ENCODE peak calls at places on chromosomes 7 and 10, in five cellular contexts. E is MM.1S; K is stimulated activated CD8-positive, alpha-beta memory T cell treated with anti-CD3 and anti-CD28 coated beads, Interleukin-7, amount 100 ng/mL, for 1 hour; I is stromal cell of bone marrow; F is RKO. J is an unnamed sample.

GRCh38 chr10:75662715-75663114 is 231.3 kb downstream of the LRMDA start:
- DNase-seq in E (no peak), K (no peak), I (peak; percentile 82), F (no peak), J (no peak)

GRCh38 chr7:66283003-66283920 is 78.1 kb downstream of the TPST1 start:
- DNase-seq in E (no peak), K (no peak), I (peak; percentile 67), F (peak; percentile 87), J (no peak)

GRCh38 chr10:58856508-58857240 is 319.8 kb upstream of the PHYHIPL start:
- DNase-seq in E (no peak), K (no peak), I (peak; percentile 85), F (peak; percentile 54), J (no peak)

GRCh38 chr10:14356921-14357320 is 26.2 kb upstream of the FRMD4A start:
- DNase-seq in E (no peak), K (no peak), I (peak; percentile 59), F (no peak), J (no peak)

GRCh38 chr10:25049966-25050365 is 33.6 kb downstream of the THNSL1 start:
- DNase-seq in E (no peak), K (no peak), I (no peak), F (no peak), J (no peak)

GRCh38 chr10:86017841-86018734 is 348.5 kb downstream of the GRID1 start:
- DNase-seq in E (peak; percentile 41), K (no peak), I (no peak), F (no peak), J (no peak)

GRCh38 chr7:65250216-65250615 is 123.4 kb upstream of the ZNF92 start:
- DNase-seq in E (no peak), K (no peak), I (no peak), F (no peak), J (no peak)

GRCh38 chr10:79234391-79235318 is 112.6 kb upstream of the PPIF start:
- DNase-seq in E (no peak), K (no peak), I (no peak), F (no peak), J (no peak)

GRCh38 chr10:68074404-68074774 is 694 bp downstream of the HERC4 start:
- DNase-seq in E (no peak), K (no peak), I (no peak), F (peak; percentile 40), J (no peak)

GRCh38 chr7:35004531-35005096 is 32.7 kb downstream of the DPY19L1 start:
- DNase-seq in E (no peak), K (no peak), I (no peak), F (no peak), J (no peak)

GRCh38 chr10:33616921-33617320 is 282.5 kb upstream of the NRP1 start:
- DNase-seq in E (no peak), K (no peak), I (no peak), F (no peak), J (no peak)

GRCh38 chr7:131424219-131424822 is 96.6 kb downstream of the MKLN1 start:
- DNase-seq in E (peak; percentile 64), K (no peak), I (peak; percentile 18), F (peak; percentile 82), J (peak; percentile 11)

GRCh38 chr7:100825760-100826545 is 1.4 kb downstream of the EPHB4 start:
- DNase-seq in E (no peak), K (no peak), I (peak; percentile 38), F (peak; percentile 84), J (no peak)

GRCh38 chr10:73953665-73954064 is 42.7 kb downstream of the PLAU start:
- DNase-seq in E (no peak), K (no peak), I (peak; percentile 58), F (no peak), J (no peak)

J was measured in frontal cortex.